ENCODE peak calls at places on chromosomes 6 and 20, in eight cellular contexts. One of them, this sample, is unnamed.

GRCh38 chr20:52619671-52620070 is 352.5 kb upstream of the TSHZ2 start:
- DNase-seq in HCT116: no peak
- DNase-seq in foreskin fibroblast: no peak
- DNase-seq in brain microvascular endothelial cell: no peak
- DNase-seq in astrocyte: no peak
- DNase-seq in AG09309: no peak
- DNase-seq in Peyer's patch: no peak
- DNase-seq in tibial nerve: no peak
- DNase-seq in this sample: no peak

GRCh38 chr6:39927159-39927558 is 7.1 kb downstream of the MOCS1 start:
- DNase-seq in HCT116: peak
- DNase-seq in foreskin fibroblast: peak
- DNase-seq in brain microvascular endothelial cell: peak
- DNase-seq in astrocyte: peak
- DNase-seq in AG09309: no peak
- DNase-seq in Peyer's patch: peak
- DNase-seq in tibial nerve: no peak
- DNase-seq in this sample: no peak

GRCh38 chr6:17940151-17940791 is 47.2 kb downstream of the KIF13A start:
- DNase-seq in HCT116: no peak
- DNase-seq in foreskin fibroblast: no peak
- DNase-seq in brain microvascular endothelial cell: no peak
- DNase-seq in astrocyte: no peak
- DNase-seq in AG09309: no peak
- DNase-seq in Peyer's patch: no peak
- DNase-seq in tibial nerve: no peak
- DNase-seq in this sample: no peak

GRCh38 chr6:122008105-122009100 is 391.0 kb upstream of the HSF2 start:
- DNase-seq in HCT116: no peak
- DNase-seq in foreskin fibroblast: peak
- DNase-seq in brain microvascular endothelial cell: peak
- DNase-seq in astrocyte: peak
- DNase-seq in AG09309: no peak
- DNase-seq in Peyer's patch: no peak
- DNase-seq in tibial nerve: no peak
- DNase-seq in this sample: no peak

GRCh38 chr6:85404497-85405174 is 45.2 kb upstream of the NT5E start:
- DNase-seq in HCT116: peak
- DNase-seq in foreskin fibroblast: peak
- DNase-seq in brain microvascular endothelial cell: peak
- DNase-seq in astrocyte: peak
- DNase-seq in AG09309: peak
- DNase-seq in Peyer's patch: peak
- DNase-seq in tibial nerve: no peak
- DNase-seq in this sample: peak

GRCh38 chr6:143224516-143224915 is 163.8 kb downstream of the AIG1 start:
- DNase-seq in HCT116: no peak
- DNase-seq in foreskin fibroblast: peak
- DNase-seq in brain microvascular endothelial cell: no peak
- DNase-seq in astrocyte: no peak
- DNase-seq in AG09309: no peak
- DNase-seq in Peyer's patch: no peak
- DNase-seq in tibial nerve: no peak
- DNase-seq in this sample: no peak

GRCh38 chr6:68497927-68498326 is 137.2 kb upstream of the ADGRB3 start:
- DNase-seq in HCT116: no peak
- DNase-seq in foreskin fibroblast: peak
- DNase-seq in brain microvascular endothelial cell: no peak
- DNase-seq in astrocyte: peak
- DNase-seq in AG09309: no peak
- DNase-seq in Peyer's patch: no peak
- DNase-seq in tibial nerve: no peak
- DNase-seq in this sample: peak

GRCh38 chr6:44594471-44594870 is 207.0 kb downstream of the CDC5L start:
- DNase-seq in HCT116: no peak
- DNase-seq in foreskin fibroblast: no peak
- DNase-seq in brain microvascular endothelial cell: no peak
- DNase-seq in astrocyte: no peak
- DNase-seq in AG09309: no peak
- DNase-seq in Peyer's patch: no peak
- DNase-seq in tibial nerve: no peak
- DNase-seq in this sample: no peak

GRCh38 chr6:55827818-55828522 is 47.4 kb downstream of the BMP5 start:
- DNase-seq in HCT116: no peak
- DNase-seq in foreskin fibroblast: peak
- DNase-seq in brain microvascular endothelial cell: no peak
- DNase-seq in astrocyte: peak
- DNase-seq in AG09309: no peak
- DNase-seq in Peyer's patch: no peak
- DNase-seq in tibial nerve: no peak
- DNase-seq in this sample: no peak

GRCh38 chr6:16918586-16918985 is 157.3 kb upstream of the ATXN1 start:
- DNase-seq in HCT116: no peak
- DNase-seq in foreskin fibroblast: no peak
- DNase-seq in brain microvascular endothelial cell: no peak
- DNase-seq in astrocyte: no peak
- DNase-seq in AG09309: no peak
- DNase-seq in Peyer's patch: no peak
- DNase-seq in tibial nerve: no peak
- DNase-seq in this sample: no peak

GRCh38 chr20:34012330-34012729 is 18.6 kb downstream of the RALY start:
- DNase-seq in HCT116: no peak
- DNase-seq in foreskin fibroblast: no peak
- DNase-seq in brain microvascular endothelial cell: no peak
- DNase-seq in astrocyte: no peak
- DNase-seq in AG09309: no peak
- DNase-seq in Peyer's patch: no peak
- DNase-seq in tibial nerve: no peak
- DNase-seq in this sample: no peak

GRCh38 chr20:51457281-51457932 is 85.1 kb downstream of the NFATC2 start:
- DNase-seq in HCT116: peak
- DNase-seq in foreskin fibroblast: peak
- DNase-seq in brain microvascular endothelial cell: peak
- DNase-seq in astrocyte: peak
- DNase-seq in AG09309: no peak
- DNase-seq in Peyer's patch: no peak
- DNase-seq in tibial nerve: no peak
- DNase-seq in this sample: no peak

GRCh38 chr6:24205020-24205492 is 79.0 kb downstream of the NRSN1 start:
- DNase-seq in HCT116: peak
- DNase-seq in foreskin fibroblast: peak
- DNase-seq in brain microvascular endothelial cell: peak
- DNase-seq in astrocyte: peak
- DNase-seq in AG09309: no peak
- DNase-seq in Peyer's patch: no peak
- DNase-seq in tibial nerve: no peak
- DNase-seq in this sample: no peak

GRCh38 chr6:35568967-35569606 is 56.4 kb upstream of the TULP1 start:
- DNase-seq in HCT116: no peak
- DNase-seq in foreskin fibroblast: peak
- DNase-seq in brain microvascular endothelial cell: no peak
- DNase-seq in astrocyte: no peak
- DNase-seq in AG09309: no peak
- DNase-seq in Peyer's patch: peak
- DNase-seq in tibial nerve: peak
- DNase-seq in this sample: no peak
- TF ChIP-seq CTCF in HCT116: no peak
- TF ChIP-seq CTCF in foreskin fibroblast: peak
- TF ChIP-seq CTCF in brain microvascular endothelial cell: peak
- TF ChIP-seq CTCF in astrocyte: peak
- TF ChIP-seq CTCF in AG09309: peak
- TF ChIP-seq CTCF in Peyer's patch: peak
- TF ChIP-seq CTCF in tibial nerve: peak
- TF ChIP-seq CTCF in this sample: peak

DNA sequence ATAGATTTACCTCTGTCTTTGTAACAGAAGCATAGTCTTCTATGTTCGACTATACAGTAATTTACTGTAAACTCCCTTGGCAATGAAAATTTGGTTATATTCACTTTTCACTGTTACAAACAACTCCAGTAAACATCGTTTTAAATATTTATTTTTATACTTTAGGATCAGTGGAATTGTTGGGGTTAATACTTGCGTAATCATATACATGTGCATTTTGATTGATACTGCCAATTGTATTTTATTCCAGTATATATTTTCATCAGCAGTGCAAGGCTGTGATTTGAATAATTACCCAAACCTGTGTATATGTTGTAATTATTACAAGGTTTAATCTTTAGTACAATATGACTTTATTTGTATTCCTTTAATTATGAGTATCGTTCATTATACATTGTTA is 255.7 kb downstream of the ARID1B start:
- DNase-seq in HCT116: no peak
- DNase-seq in foreskin fibroblast: no peak
- DNase-seq in brain microvascular endothelial cell: no peak
- DNase-seq in astrocyte: no peak
- DNase-seq in AG09309: no peak
- DNase-seq in Peyer's patch: no peak
- DNase-seq in tibial nerve: no peak
- DNase-seq in this sample: no peak
- H3K4me3 ChIP-seq in HCT116: no peak
- H3K4me3 ChIP-seq in foreskin fibroblast: no peak
- H3K4me3 ChIP-seq in brain microvascular endothelial cell: peak
- H3K4me3 ChIP-seq in astrocyte: peak
- H3K4me3 ChIP-seq in AG09309: no peak
- H3K4me3 ChIP-seq in Peyer's patch: no peak
- H3K4me3 ChIP-seq in tibial nerve: peak
- H3K4me3 ChIP-seq in this sample: no peak

DNA sequence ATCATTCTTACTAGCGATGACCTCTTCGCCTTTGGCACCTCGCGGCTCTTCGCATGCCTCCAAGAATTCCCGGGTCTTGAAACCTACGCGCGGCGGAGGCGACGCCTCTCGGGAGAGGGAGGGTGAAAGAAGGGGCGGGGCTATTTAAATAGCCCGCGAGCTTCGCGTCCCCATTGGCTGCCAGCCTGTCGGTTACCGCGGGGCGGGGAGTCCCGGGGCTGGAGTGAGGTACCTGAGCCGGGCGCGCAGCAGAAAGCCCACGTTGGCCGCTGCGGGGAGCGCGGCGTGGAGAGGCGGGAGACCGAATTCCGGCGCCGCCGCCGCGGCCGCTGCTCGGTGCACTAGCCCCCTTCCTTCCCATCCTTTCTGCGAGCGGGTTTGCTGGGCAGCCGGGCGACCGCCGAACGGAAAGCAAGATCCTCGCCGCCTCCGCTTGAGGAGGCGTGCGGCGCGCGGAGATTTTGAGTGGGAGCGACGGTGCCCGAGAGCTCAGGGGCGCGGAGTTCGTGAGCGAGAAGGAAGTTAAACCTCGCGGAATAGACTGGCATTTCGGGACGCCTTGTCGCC is at the start of gene BMP6:
- DNase-seq in HCT116: peak
- DNase-seq in foreskin fibroblast: peak
- DNase-seq in brain microvascular endothelial cell: peak
- DNase-seq in astrocyte: peak
- DNase-seq in AG09309: peak
- DNase-seq in Peyer's patch: peak
- DNase-seq in tibial nerve: peak
- DNase-seq in this sample: peak
- TF ChIP-seq CTCF in HCT116: no peak
- TF ChIP-seq CTCF in foreskin fibroblast: no peak
- TF ChIP-seq CTCF in brain microvascular endothelial cell: no peak
- TF ChIP-seq CTCF in astrocyte: no peak
- TF ChIP-seq CTCF in AG09309: no peak
- TF ChIP-seq CTCF in Peyer's patch: no peak
- TF ChIP-seq CTCF in tibial nerve: no peak
- TF ChIP-seq CTCF in this sample: no peak

DNA sequence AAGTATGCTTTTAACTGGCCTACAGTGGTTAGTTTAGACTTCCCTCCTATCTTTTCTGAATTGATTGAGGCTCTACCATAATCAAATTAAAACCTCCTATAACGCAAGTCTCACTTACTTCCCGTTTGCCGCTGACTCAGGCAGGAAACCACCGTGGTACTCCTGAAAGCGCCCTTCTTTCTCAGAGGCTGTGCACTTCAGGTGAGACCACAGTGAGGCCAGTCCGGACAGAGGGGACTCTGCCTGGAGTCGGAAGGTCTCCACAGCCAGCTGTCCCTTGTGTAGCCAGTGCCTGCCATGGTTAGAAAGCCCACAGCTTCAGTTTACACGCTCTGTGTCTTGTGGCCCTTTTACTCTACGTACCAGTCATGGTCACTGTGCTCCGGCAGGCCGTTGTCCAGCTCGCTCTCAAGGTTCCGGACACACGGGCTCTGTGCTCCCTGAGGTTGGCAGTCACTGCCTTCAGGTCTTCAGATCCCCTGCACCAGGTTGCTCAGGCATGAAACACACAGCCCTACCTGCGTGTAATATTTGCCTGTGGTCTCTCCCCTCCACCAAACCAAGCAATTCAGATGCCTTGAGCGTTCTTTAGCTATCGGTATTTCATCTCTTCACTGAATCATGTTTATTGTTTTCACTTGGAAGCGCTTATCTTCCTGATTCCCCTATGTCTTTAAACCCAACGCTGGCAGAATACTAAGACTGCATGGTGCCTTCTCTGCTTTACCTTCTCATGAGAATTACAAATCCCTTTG is 178.8 kb downstream of the SMOC2 start:
- DNase-seq in HCT116: no peak
- DNase-seq in foreskin fibroblast: no peak
- DNase-seq in brain microvascular endothelial cell: no peak
- DNase-seq in astrocyte: no peak
- DNase-seq in AG09309: no peak
- DNase-seq in Peyer's patch: no peak
- DNase-seq in tibial nerve: no peak
- DNase-seq in this sample: no peak
- H3K4me3 ChIP-seq in HCT116: no peak
- H3K4me3 ChIP-seq in foreskin fibroblast: no peak
- H3K4me3 ChIP-seq in brain microvascular endothelial cell: no peak
- H3K4me3 ChIP-seq in astrocyte: no peak
- H3K4me3 ChIP-seq in AG09309: no peak
- H3K4me3 ChIP-seq in Peyer's patch: no peak
- H3K4me3 ChIP-seq in tibial nerve: no peak
- H3K4me3 ChIP-seq in this sample: no peak

DNA sequence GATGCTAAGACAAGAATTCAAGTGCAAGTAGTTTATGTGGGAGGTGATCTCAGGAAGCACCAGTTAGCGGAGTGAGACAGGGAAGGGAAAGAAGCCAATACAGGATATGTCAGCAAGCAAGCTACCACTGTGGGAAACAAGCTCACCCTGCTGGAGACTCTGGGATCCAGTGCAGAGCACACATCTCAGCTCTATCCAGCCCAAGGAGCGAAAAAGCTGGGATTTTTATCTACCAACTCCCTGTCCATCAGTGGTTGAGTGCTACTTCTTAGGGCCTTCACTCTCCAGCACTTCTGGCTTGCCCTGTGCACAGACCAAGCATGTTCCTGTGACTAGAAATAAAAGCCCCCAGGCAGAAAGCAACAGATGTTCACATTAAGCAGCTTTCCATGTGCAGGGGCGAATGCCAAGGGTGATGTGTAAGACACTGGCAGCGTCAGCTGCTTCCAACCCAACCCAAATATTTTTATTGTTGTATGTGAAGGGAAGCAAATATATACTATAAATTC is 10.8 kb upstream of the RNF24 start:
- DNase-seq in HCT116: no peak
- DNase-seq in foreskin fibroblast: peak
- DNase-seq in brain microvascular endothelial cell: peak
- DNase-seq in astrocyte: peak
- DNase-seq in AG09309: no peak
- DNase-seq in Peyer's patch: no peak
- DNase-seq in tibial nerve: no peak
- DNase-seq in this sample: no peak
- TF ChIP-seq CTCF in HCT116: no peak
- TF ChIP-seq CTCF in foreskin fibroblast: peak
- TF ChIP-seq CTCF in brain microvascular endothelial cell: peak
- TF ChIP-seq CTCF in astrocyte: peak
- TF ChIP-seq CTCF in AG09309: peak
- TF ChIP-seq CTCF in Peyer's patch: no peak
- TF ChIP-seq CTCF in tibial nerve: no peak
- TF ChIP-seq CTCF in this sample: peak